ENCODE peak calls at places on chromosomes 5 and 9, in four cellular contexts. V is K562, Z is IMR-90, F is GM12878. Y is an unnamed sample.

GRCh38 chr9:130282000-130282700 is 16.6 kb downstream of the HMCN2 start:
- DNase-seq in V (no peak), Z (no peak), F (no peak), Y (no peak)

GRCh38 chr5:78547731-78548189 is 100.8 kb downstream of the LHFPL2 start:
- DNase-seq in V (no peak), Z (peak), F (no peak), Y (no peak)

GRCh38 chr5:151757233-151758140 is 944 bp downstream of the ATOX1 start:
- DNase-seq in V (peak), Z (no peak), F (no peak), Y (no peak)

GRCh38 chr5:68288756-68289134 is 73.2 kb downstream of the PIK3R1 start:
- DNase-seq in V (peak), Z (no peak), F (no peak), Y (no peak)

GRCh38 chr9:107350443-107350842 is 67.4 kb downstream of the RAD23B start:
- DNase-seq in V (no peak), Z (no peak), F (no peak), Y (no peak)

GRCh38 chr9:36423196-36423595 is 23.1 kb upstream of the RNF38 start:
- DNase-seq in V (no peak), Z (no peak), F (no peak), Y (no peak)

GRCh38 chr9:72443855-72444254 is 77.6 kb upstream of the TMC1 start:
- DNase-seq in V (no peak), Z (no peak), F (peak), Y (peak)

GRCh38 chr5:144002866-144003265 is 167.6 kb downstream of the YIPF5 start:
- DNase-seq in V (no peak), Z (no peak), F (no peak), Y (no peak)

GRCh38 chr5:133405275-133406034 is 206.9 kb downstream of the FSTL4 start:
- DNase-seq in V (no peak), Z (no peak), F (no peak), Y (no peak)

GRCh38 chr9:17171309-17172094 is 36.7 kb downstream of the CNTLN start:
- DNase-seq in V (no peak), Z (no peak), F (no peak), Y (no peak)

GRCh38 chr5:53166101-53166500 is 56.5 kb upstream of the MOCS2 start:
- DNase-seq in V (no peak), Z (no peak), F (no peak), Y (no peak)

GRCh38 chr9:37926737-37927590 is 23.0 kb upstream of the SLC25A51 start:
- DNase-seq in V (no peak), Z (no peak), F (no peak), Y (no peak)

GRCh38 chr9:128470560-128470959 is 14.8 kb downstream of the ODF2 start:
- DNase-seq in V (no peak), Z (peak), F (no peak), Y (no peak)

GRCh38 chr9:108609227-108609894 is 246.4 kb downstream of the ACTL7B start:
- DNase-seq in V (no peak), Z (no peak), F (no peak), Y (no peak)

GRCh38 chr9:127520941-127521918 is 69.9 kb downstream of the LRSAM1 start:
- DNase-seq in V (no peak), Z (peak), F (no peak), Y (no peak)

GRCh38 chr5:180332051-180332517 is 21.1 kb downstream of the GFPT2 start:
- DNase-seq in V (no peak), Z (no peak), F (no peak), Y (peak)

GRCh38 chr9:98148486-98148885 is 29.5 kb upstream of the TRIM14 start:
- DNase-seq in V (no peak), Z (no peak), F (no peak), Y (no peak)

GRCh38 chr9:68482548-68482947 is 58.1 kb downstream of the TMEM252 start:
- DNase-seq in V (no peak), Z (no peak), F (no peak), Y (no peak)

GRCh38 chr5:104793031-104793430 is 1230.4 kb upstream of the NUDT12 start:
- DNase-seq in V (no peak), Z (no peak), F (no peak), Y (no peak)

GRCh38 chr5:78162253-78162862 is 132.1 kb downstream of the AP3B1 start:
- DNase-seq in V (peak), Z (peak), F (no peak), Y (peak)

GRCh38 chr9:103152473-103152872 is 157.3 kb downstream of the CYLC2 start:
- DNase-seq in V (no peak), Z (no peak), F (no peak), Y (no peak)

GRCh38 chr9:73270967-73271722 is 119.5 kb downstream of the ANXA1 start:
- DNase-seq in V (peak), Z (peak), F (no peak), Y (peak)

GRCh38 chr9:104247899-104248460 is 153.9 kb downstream of the SMC2 start:
- DNase-seq in V (no peak), Z (no peak), F (no peak), Y (no peak)

GRCh38 chr9:6759114-6759977 is 1.6 kb downstream of the KDM4C start:
- DNase-seq in V (peak), Z (peak), F (peak), Y (peak)

GRCh38 chr5:123089971-123090640 is 1.1 kb downstream of the PRDM6 start:
- DNase-seq in V (peak), Z (peak), F (no peak), Y (no peak)

GRCh38 chr5:57338068-57338848 is 144.4 kb downstream of the ACTBL2 start:
- DNase-seq in V (peak), Z (no peak), F (no peak), Y (peak)

GRCh38 chr9:26723486-26723885 is 169.1 kb downstream of the CAAP1 start:
- DNase-seq in V (peak), Z (peak), F (no peak), Y (peak)

GRCh38 chr9:29555452-29555851 is 1982.2 kb upstream of the C9orf72 start:
- DNase-seq in V (no peak), Z (no peak), F (no peak), Y (no peak)

GRCh38 chr5:160935776-160936175 is 83.8 kb upstream of the ATP10B start:
- DNase-seq in V (no peak), Z (no peak), F (no peak), Y (no peak)

GRCh38 chr5:132365213-132365612 is 4.3 kb upstream of the SLC22A5 start:
- DNase-seq in V (peak), Z (peak), F (no peak), Y (peak)

GRCh38 chr5:65100846-65101678 is 332.3 kb downstream of the CWC27 start:
- DNase-seq in V (peak), Z (peak), F (no peak), Y (peak)

GRCh38 chr9:131019387-131020239 is 10.6 kb downstream of the LAMC3 start:
- DNase-seq in V (no peak), Z (no peak), F (no peak), Y (no peak)

GRCh38 chr9:101299901-101300300 is 84.9 kb downstream of the BAAT start:
- DNase-seq in V (no peak), Z (no peak), F (no peak), Y (no peak)

DNA sequence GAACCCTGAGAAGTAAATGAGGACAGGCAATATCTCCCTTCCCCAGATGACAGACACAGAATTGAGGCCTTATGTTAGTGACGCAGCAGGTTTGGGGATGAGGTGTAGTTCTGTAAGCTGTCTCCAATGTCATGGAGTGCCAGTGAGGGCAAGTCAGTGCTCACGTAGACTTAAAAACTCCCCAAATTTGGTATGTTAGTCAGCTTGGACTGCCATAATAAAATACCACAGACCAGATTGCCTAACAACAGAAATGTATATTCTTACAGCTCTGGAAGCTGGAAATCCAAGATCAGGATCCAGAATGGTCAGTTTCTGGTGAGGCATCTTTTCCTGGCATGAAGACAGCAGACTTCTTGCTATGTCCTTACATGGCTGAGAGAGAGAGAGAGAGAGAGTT is 14.9 kb downstream of the FOXI1 start:
- DNase-seq in V (peak), Z (peak), F (no peak), Y (no peak)
- TF ChIP-seq RAD21 in V (no peak), Z (no peak), F (no peak), Y (no peak)

GRCh38 chr5:168286386-168286785 is 5.1 kb upstream of the WWC1 start:
- DNase-seq in V (no peak), Z (no peak), F (no peak), Y (no peak)

GRCh38 chr5:168284809-168285208 is 6.6 kb upstream of the WWC1 start:
- DNase-seq in V (no peak), Z (no peak), F (no peak), Y (no peak)

GRCh38 chr5:168285696-168286095 is 5.7 kb upstream of the WWC1 start:
- DNase-seq in V (no peak), Z (no peak), F (no peak), Y (no peak)

GRCh38 chr5:168287362-168287761 is 4.1 kb upstream of the WWC1 start:
- DNase-seq in V (no peak), Z (no peak), F (no peak), Y (no peak)

GRCh38 chr5:168282120-168282519 is 9.3 kb upstream of the WWC1 start:
- DNase-seq in V (no peak), Z (peak), F (no peak), Y (no peak)
- TF ChIP-seq ELK1 in V (no peak), Z (no peak), F (no peak), Y (no peak)

GRCh38 chr5:137218471-137218870 is 280.7 kb downstream of the SPOCK1 start:
- DNase-seq in V (no peak), Z (peak), F (no peak), Y (peak)

GRCh38 chr5:137217599-137218200 is 281.4 kb downstream of the SPOCK1 start:
- DNase-seq in V (no peak), Z (peak), F (no peak), Y (peak)

GRCh38 chr5:137220523-137220927 is 278.6 kb downstream of the SPOCK1 start:
- DNase-seq in V (peak), Z (peak), F (no peak), Y (peak)

GRCh38 chr5:137216976-137217598 is 282.0 kb downstream of the SPOCK1 start:
- DNase-seq in V (no peak), Z (no peak), F (no peak), Y (no peak)

GRCh38 chr5:137218896-137219295 is 280.2 kb downstream of the SPOCK1 start:
- DNase-seq in V (no peak), Z (no peak), F (no peak), Y (no peak)
- TF ChIP-seq RAD21 in V (no peak), Z (no peak), F (no peak), Y (no peak)

DNA sequence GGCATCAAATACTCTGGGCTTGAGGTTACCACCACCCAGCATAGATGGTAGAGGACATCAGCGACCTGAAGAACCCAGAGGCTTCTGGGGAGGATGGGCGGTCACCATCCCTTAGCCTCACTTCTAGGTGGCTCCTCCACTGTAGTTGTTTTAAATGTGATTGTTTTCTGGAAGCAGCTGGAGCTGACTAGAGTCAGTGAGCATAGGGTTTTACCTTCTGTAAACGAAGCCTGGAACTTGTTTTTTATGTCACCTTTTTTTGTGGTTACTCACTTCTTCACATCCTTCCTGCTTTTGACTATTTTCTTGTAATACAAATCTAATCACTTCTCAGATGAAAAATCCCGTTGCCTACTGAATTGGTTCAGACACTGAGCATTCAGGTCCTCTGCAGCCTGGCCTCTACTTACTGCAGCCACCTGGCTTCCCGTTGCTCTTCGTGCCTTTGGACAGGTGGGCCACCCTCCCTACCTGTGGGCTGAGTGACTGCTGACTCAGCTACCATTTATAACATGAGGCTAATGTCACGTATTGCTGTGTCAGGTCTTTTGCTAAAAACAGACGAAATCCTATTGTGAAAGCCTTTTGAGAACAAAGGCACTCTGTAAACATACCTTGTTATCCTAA is 167.8 kb downstream of the MAN2A1 start:
- DNase-seq in V (no peak), Z (no peak), F (no peak), Y (no peak)
- TF ChIP-seq ELK1 in V (no peak), Z (no peak), F (no peak), Y (no peak)

GRCh38 chr9:15147471-15147870 is 159.5 kb downstream of the TTC39B start:
- DNase-seq in V (no peak), Z (no peak), F (no peak), Y (no peak)
- TF ChIP-seq RAD21 in V (no peak), Z (no peak), F (no peak), Y (no peak)

GRCh38 chr5:172373680-172374079 is 80.6 kb downstream of the SH3PXD2B start:
- DNase-seq in V (no peak), Z (no peak), F (no peak), Y (no peak)
- TF ChIP-seq ELK1 in V (no peak), Z (no peak), F (no peak), Y (no peak)

Y was measured in A549.